ENCODE peak calls at places on chromosomes 6 and 20, in seven cellular contexts. One of them, this sample, is unnamed.

GRCh38 chr6:43972915-43973304 is 154.3 kb downstream of the MRPL14 start:
- DNase-seq in heart left ventricle: peak
- DNase-seq in PC-3: peak
- DNase-seq in GM12865: no peak
- DNase-seq in fibroblast of the conjunctiva: peak
- DNase-seq in fibroblast of lung: peak
- DNase-seq in SJCRH30: no peak
- DNase-seq in this sample: peak

GRCh38 chr6:25169551-25170335 is 109.4 kb upstream of the CARMIL1 start:
- DNase-seq in heart left ventricle: no peak
- DNase-seq in PC-3: no peak
- DNase-seq in GM12865: no peak
- DNase-seq in fibroblast of the conjunctiva: no peak
- DNase-seq in fibroblast of lung: peak
- DNase-seq in SJCRH30: no peak
- DNase-seq in this sample: no peak

GRCh38 chr6:30770164-30770563 is 25.8 kb upstream of the IER3 start:
- DNase-seq in heart left ventricle: no peak
- DNase-seq in PC-3: peak
- DNase-seq in GM12865: no peak
- DNase-seq in fibroblast of the conjunctiva: no peak
- DNase-seq in fibroblast of lung: peak
- DNase-seq in SJCRH30: no peak
- DNase-seq in this sample: no peak

GRCh38 chr20:38296433-38296832 is 7.5 kb upstream of the BPI start:
- DNase-seq in heart left ventricle: no peak
- DNase-seq in PC-3: no peak
- DNase-seq in GM12865: no peak
- DNase-seq in fibroblast of the conjunctiva: no peak
- DNase-seq in fibroblast of lung: no peak
- DNase-seq in SJCRH30: no peak
- DNase-seq in this sample: no peak

GRCh38 chr20:50215101-50215500 is 24.5 kb downstream of the CEBPB start:
- DNase-seq in heart left ventricle: no peak
- DNase-seq in PC-3: no peak
- DNase-seq in GM12865: no peak
- DNase-seq in fibroblast of the conjunctiva: no peak
- DNase-seq in fibroblast of lung: peak
- DNase-seq in SJCRH30: no peak
- DNase-seq in this sample: no peak

GRCh38 chr6:20633566-20634340 is 99.5 kb downstream of the CDKAL1 start:
- DNase-seq in heart left ventricle: no peak
- DNase-seq in PC-3: no peak
- DNase-seq in GM12865: no peak
- DNase-seq in fibroblast of the conjunctiva: peak
- DNase-seq in fibroblast of lung: no peak
- DNase-seq in SJCRH30: no peak
- DNase-seq in this sample: no peak

GRCh38 chr6:70221025-70221714 is 81.7 kb downstream of the COL9A1 start:
- DNase-seq in heart left ventricle: no peak
- DNase-seq in PC-3: peak
- DNase-seq in GM12865: peak
- DNase-seq in fibroblast of the conjunctiva: peak
- DNase-seq in fibroblast of lung: peak
- DNase-seq in SJCRH30: peak
- DNase-seq in this sample: no peak

GRCh38 chr20:21031666-21032065 is 74.5 kb downstream of the LINC00237 start:
- DNase-seq in heart left ventricle: no peak
- DNase-seq in PC-3: no peak
- DNase-seq in GM12865: no peak
- DNase-seq in fibroblast of the conjunctiva: no peak
- DNase-seq in fibroblast of lung: no peak
- DNase-seq in SJCRH30: no peak
- DNase-seq in this sample: no peak

GRCh38 chr6:158854214-158855101 is 35.3 kb upstream of the EZR start:
- DNase-seq in heart left ventricle: no peak
- DNase-seq in PC-3: peak
- DNase-seq in GM12865: no peak
- DNase-seq in fibroblast of the conjunctiva: no peak
- DNase-seq in fibroblast of lung: peak
- DNase-seq in SJCRH30: no peak
- DNase-seq in this sample: no peak

This sample was measured in brain pericyte.